ENCODE peak calls at places on chromosomes 7 and 10, in seven cellular contexts. N is GOT3, Z is NCI-H524, A is substantia nigra, E is HFFc6, L is NCI-H2081, M is amniotic stem cell. V is an unnamed sample.

GRCh38 chr10:2119316-2119715 is 382.0 kb upstream of the ADARB2 start:
- DNase-seq in A (no peak), N (no peak), L (no peak), E (no peak), M (no peak), Z (no peak), V (no peak)

GRCh38 chr10:98402513-98402912 is 12.5 kb downstream of the PYROXD2 start:
- DNase-seq in M (no peak), N (no peak), E (no peak), Z (no peak), L (no peak), A (no peak), V (no peak)

GRCh38 chr10:87038786-87039185 is 18.7 kb downstream of the FAM25A start:
- DNase-seq in N (no peak), M (no peak), Z (no peak), E (no peak), L (no peak), A (no peak), V (no peak)

GRCh38 chr10:93542358-93542791 is 24.1 kb upstream of the FFAR4 start:
- DNase-seq in N (no peak), E (no peak), Z (peak), L (no peak), M (no peak), A (no peak), V (no peak)

GRCh38 chr10:132329565-132330485 is 2.2 kb upstream of the LRRC27 start:
- DNase-seq in M (no peak), L (no peak), E (peak), Z (no peak), N (no peak), A (no peak), V (peak)

GRCh38 chr7:22452142-22452763 is 47.7 kb downstream of the STEAP1B start:
- DNase-seq in M (no peak), E (no peak), N (no peak), Z (no peak), L (no peak), A (peak), V (no peak)

GRCh38 chr10:118823256-118823907 is 68.6 kb upstream of the CACUL1 start:
- DNase-seq in N (no peak), L (no peak), Z (no peak), M (no peak), E (no peak), A (no peak), V (no peak)

GRCh38 chr10:62433181-62433692 is 59.1 kb downstream of the ZNF365 start:
- DNase-seq in E (peak), N (no peak), Z (no peak), A (no peak), L (no peak), M (peak), V (peak)

GRCh38 chr10:32938554-32939061 is 19.4 kb downstream of the ITGB1 start:
- DNase-seq in N (no peak), L (no peak), M (no peak), A (peak), Z (no peak), E (no peak), V (no peak)

GRCh38 chr10:116961305-116962251 is 43.4 kb downstream of the SHTN1 start:
- DNase-seq in Z (no peak), A (no peak), N (no peak), E (no peak), L (peak), M (no peak), V (no peak)

GRCh38 chr10:73907841-73908517 is 3.0 kb upstream of the PLAU start:
- DNase-seq in E (no peak), L (no peak), M (no peak), N (no peak), A (no peak), Z (no peak), V (no peak)

GRCh38 chr10:44829426-44829825 is 81.7 kb upstream of the TMEM72 start:
- DNase-seq in L (no peak), A (no peak), E (no peak), M (no peak), N (no peak), Z (no peak), V (no peak)

GRCh38 chr7:50610521-50611277 is 45.5 kb upstream of the DDC start:
- DNase-seq in A (no peak), N (no peak), E (peak), L (no peak), Z (no peak), M (no peak), V (peak)

GRCh38 chr10:128859738-128860386 is 607.2 kb upstream of the MGMT start:
- DNase-seq in Z (no peak), L (no peak), E (no peak), M (no peak), N (no peak), A (no peak), V (peak)

GRCh38 chr10:8037941-8038894 is 16.3 kb upstream of the GATA3 start:
- DNase-seq in N (no peak), M (no peak), L (no peak), Z (no peak), E (no peak), A (no peak), V (no peak)

GRCh38 chr10:88165849-88166271 is 302.4 kb downstream of the PTEN start:
- DNase-seq in A (no peak), L (no peak), Z (no peak), E (peak), N (no peak), M (peak), V (peak)

GRCh38 chr7:148856035-148856881 is 27.8 kb downstream of the EZH2 start:
- DNase-seq in A (no peak), N (no peak), E (no peak), Z (no peak), L (no peak), M (peak), V (no peak)

GRCh38 chr10:16787361-16787791 is 29.8 kb downstream of the RSU1 start:
- DNase-seq in A (no peak), N (no peak), L (no peak), M (no peak), Z (no peak), E (no peak), V (no peak)

GRCh38 chr7:50208335-50208982 is 96.1 kb upstream of the IKZF1 start:
- DNase-seq in L (no peak), M (no peak), Z (no peak), N (no peak), A (no peak), E (no peak), V (no peak)

GRCh38 chr10:74140553-74140952 is 10.1 kb downstream of the AP3M1 start:
- DNase-seq in L (no peak), A (no peak), Z (no peak), N (no peak), E (no peak), M (no peak), V (no peak)

GRCh38 chr10:49177391-49178355 is 10.5 kb downstream of the TMEM273 start:
- DNase-seq in M (peak), N (peak), L (no peak), Z (no peak), A (no peak), E (peak), V (peak)

GRCh38 chr10:102781921-102782542 is 38.3 kb downstream of the WBP1L start:
- DNase-seq in A (no peak), M (no peak), N (no peak), L (no peak), Z (no peak), E (no peak), V (no peak)

GRCh38 chr10:6136215-6137201 is 47.7 kb downstream of the RBM17 start:
- DNase-seq in E (peak), N (no peak), Z (no peak), L (no peak), A (no peak), M (peak), V (peak)

GRCh38 chr7:49597805-49598204 is 175.6 kb upstream of the VWC2 start:
- DNase-seq in E (no peak), M (no peak), Z (no peak), N (no peak), L (no peak), A (no peak), V (no peak)

GRCh38 chr7:138067774-138068173 is 8.5 kb upstream of the AKR1D1 start:
- DNase-seq in N (no peak), E (no peak), L (no peak), Z (no peak), A (no peak), M (no peak), V (no peak)

GRCh38 chr10:73182568-73182967 is 14.6 kb downstream of the FAM149B1 start:
- DNase-seq in N (no peak), Z (no peak), M (no peak), E (peak), L (no peak), A (no peak), V (peak)

GRCh38 chr10:91536101-91536500 is 96.8 kb downstream of the PPP1R3C start:
- DNase-seq in A (no peak), Z (no peak), L (no peak), N (no peak), M (no peak), E (no peak), V (no peak)

V was measured in astrocyte of the cerebellum.